ENCODE peak calls at places on chromosomes 12 and 14, in six cellular contexts. H is astrocyte, A is foreskin fibroblast, P is cardiac fibroblast, Z is fibroblast of lung, U is heart right ventricle. R is an unnamed sample.

GRCh38 chr12:116601524-116601923 is 42.3 kb downstream of the MAP1LC3B2 start:
- DNase-seq in H (peak; percentile 22), A (peak; percentile 71), P (peak; percentile 18), Z (peak; percentile 41), U (no peak), R (no peak)

GRCh38 chr12:102879144-102879763 is 37.8 kb downstream of the PAH start:
- DNase-seq in H (peak; percentile 6), A (peak; percentile 64), P (peak; percentile 6), Z (peak; percentile 24), U (no peak), R (peak; percentile 15)

GRCh38 chr14:91369628-91370445 is 47.8 kb downstream of the CCDC88C start:
- DNase-seq in H (no peak), A (peak; percentile 29), P (no peak), Z (no peak), U (no peak), R (no peak)

GRCh38 chr12:51970904-51971646 is 19.6 kb downstream of the ACVR1B start:
- DNase-seq in H (peak; percentile 81), A (no peak), P (peak; percentile 44), Z (peak; percentile 83), U (no peak), R (no peak)

GRCh38 chr12:65556676-65557424 is 267.4 kb upstream of the HMGA2 start:
- DNase-seq in H (peak; percentile 55), A (peak; percentile 95), P (peak; percentile 86), Z (peak; percentile 72), U (peak; percentile 76), R (peak; percentile 56)

GRCh38 chr14:67436006-67436866 is 24.3 kb upstream of the PLEK2 start:
- DNase-seq in H (no peak), A (no peak), P (no peak), Z (no peak), U (no peak), R (no peak)

GRCh38 chr14:45361727-45362126 is 108.7 kb upstream of the MIS18BP1 start:
- DNase-seq in H (no peak), A (no peak), P (no peak), Z (peak; percentile 1), U (no peak), R (no peak)

GRCh38 chr12:114669501-114670256 is 14.3 kb downstream of the TBX3 start:
- DNase-seq in H (no peak), A (peak; percentile 95), P (no peak), Z (peak; percentile 60), U (no peak), R (peak; percentile 84)

GRCh38 chr14:34568803-34569202 is 29.3 kb upstream of the EAPP start:
- DNase-seq in H (no peak), A (no peak), P (no peak), Z (no peak), U (no peak), R (no peak)

GRCh38 chr14:54487771-54488170 is 1.0 kb downstream of the GMFB start:
- DNase-seq in H (peak; percentile 49), A (peak; percentile 68), P (peak; percentile 67), Z (peak; percentile 65), U (no peak), R (no peak)

GRCh38 chr12:5259523-5259922 is 172.4 kb upstream of the NTF3 start:
- DNase-seq in H (peak; percentile 62), A (peak; percentile 2), P (no peak), Z (peak; percentile 73), U (no peak), R (no peak)

GRCh38 chr12:69404851-69405365 is 45.4 kb downstream of the YEATS4 start:
- DNase-seq in H (peak; percentile 65), A (no peak), P (no peak), Z (peak; percentile 74), U (no peak), R (no peak)

GRCh38 chr12:104827587-104827986 is 130.5 kb downstream of the SLC41A2 start:
- DNase-seq in H (no peak), A (peak; percentile 30), P (no peak), Z (no peak), U (no peak), R (no peak)

GRCh38 chr12:59452259-59452658 is 143.6 kb upstream of the SLC16A7 start:
- DNase-seq in H (peak; percentile 80), A (peak; percentile 92), P (peak; percentile 53), Z (peak; percentile 85), U (no peak), R (peak; percentile 38)

GRCh38 chr12:122064034-122064777 is 14.3 kb upstream of the MLXIP start:
- DNase-seq in H (peak; percentile 82), A (peak; percentile 97), P (peak; percentile 98), Z (peak; percentile 89), U (peak; percentile 91), R (peak; percentile 65)

GRCh38 chr14:54589076-54589475 is 22.1 kb downstream of the SAMD4A start:
- DNase-seq in H (no peak), A (peak; percentile 79), P (no peak), Z (peak; percentile 70), U (no peak), R (no peak)

GRCh38 chr14:28867571-28867970 is 101.0 kb downstream of the FOXG1 start:
- DNase-seq in H (peak; percentile 4), A (peak; percentile 23), P (peak; percentile 0), Z (peak; percentile 19), U (no peak), R (no peak)

GRCh38 chr14:103343905-103344797 is 10.1 kb downstream of the EIF5 start:
- DNase-seq in H (no peak), A (peak; percentile 27), P (no peak), Z (no peak), U (no peak), R (no peak)

GRCh38 chr14:101113835-101114725 is 210.6 kb upstream of the RTL1 start:
- DNase-seq in H (no peak), A (no peak), P (no peak), Z (no peak), U (no peak), R (no peak)

GRCh38 chr14:93269341-93270068 is 62.4 kb downstream of the UBR7 start:
- DNase-seq in H (peak; percentile 73), A (peak; percentile 73), P (peak; percentile 36), Z (peak; percentile 76), U (no peak), R (no peak)

GRCh38 chr12:65930114-65930828 is 106.0 kb downstream of the HMGA2 start:
- DNase-seq in H (no peak), A (no peak), P (no peak), Z (no peak), U (no peak), R (no peak)

GRCh38 chr12:4809013-4809448 is 88.8 kb downstream of the GALNT8 start:
- DNase-seq in H (peak; percentile 27), A (no peak), P (no peak), Z (peak; percentile 48), U (peak; percentile 6), R (no peak)

GRCh38 chr12:118850244-118850825 is 131.0 kb upstream of the SRRM4 start:
- DNase-seq in H (no peak), A (no peak), P (no peak), Z (no peak), U (no peak), R (no peak)

GRCh38 chr12:22740656-22741350 is 115.8 kb downstream of the ETNK1 start:
- DNase-seq in H (peak; percentile 28), A (no peak), P (no peak), Z (peak; percentile 32), U (no peak), R (no peak)

GRCh38 chr14:70755655-70756054 is 53.7 kb downstream of the MAP3K9 start:
- DNase-seq in H (peak; percentile 50), A (no peak), P (no peak), Z (peak; percentile 53), U (no peak), R (no peak)

GRCh38 chr14:70753518-70753953 is 55.8 kb downstream of the MAP3K9 start:
- DNase-seq in H (no peak), A (no peak), P (no peak), Z (no peak), U (no peak), R (no peak)

GRCh38 chr14:70759398-70759797 is 49.9 kb downstream of the MAP3K9 start:
- DNase-seq in H (no peak), A (no peak), P (no peak), Z (no peak), U (no peak), R (no peak)

GRCh38 chr14:70754989-70755388 is 54.3 kb downstream of the MAP3K9 start:
- DNase-seq in H (peak; percentile 60), A (peak; percentile 11), P (peak; percentile 1), Z (peak; percentile 72), U (no peak), R (no peak)
- TF ChIP-seq CTCF in H (no peak), A (no peak), P (no peak), Z (no peak), U (no peak), R (no peak)

GRCh38 chr12:107014050-107014449 is 27.1 kb upstream of the MTERF2 start:
- DNase-seq in H (no peak), A (no peak), P (no peak), Z (no peak), U (no peak), R (no peak)
- TF ChIP-seq CTCF in H (no peak), A (no peak), P (no peak), Z (no peak), U (no peak), R (no peak)

DNA sequence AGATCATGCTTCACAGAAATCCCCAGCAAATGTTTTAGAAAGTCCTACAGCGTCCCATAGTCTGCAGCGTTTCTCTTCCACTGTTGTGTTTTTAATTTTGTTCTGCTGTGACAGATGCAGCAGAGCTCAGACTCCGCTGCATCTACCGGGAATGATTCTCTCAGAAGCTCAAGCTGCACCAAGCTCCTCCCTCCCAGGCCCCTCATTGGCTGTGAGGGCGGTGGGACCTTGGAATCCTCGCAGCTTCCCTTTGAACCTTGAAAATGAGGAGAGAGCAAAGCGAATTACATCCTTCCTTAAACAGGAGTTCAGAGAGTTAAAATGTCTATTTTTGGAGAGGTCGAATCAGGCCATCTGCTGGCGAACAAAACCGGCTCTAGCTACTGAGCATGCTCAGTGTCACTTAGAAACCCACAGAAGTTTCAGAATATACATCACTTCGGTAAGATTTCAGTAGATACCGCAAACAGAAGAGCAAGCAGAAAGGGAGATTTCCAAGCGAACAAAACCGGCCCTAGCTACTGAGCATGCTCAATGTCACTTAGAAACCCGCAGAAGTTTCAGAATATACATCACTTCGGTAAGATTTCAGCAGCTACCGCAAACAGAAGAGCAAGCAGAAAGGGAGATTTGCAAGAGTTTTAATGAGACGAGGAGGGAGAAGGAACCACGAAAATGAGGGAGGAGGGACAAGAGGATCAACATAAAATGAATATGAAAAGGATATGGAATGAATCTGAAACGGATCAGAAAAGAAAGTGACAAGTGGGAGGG is at the start of gene ABCD2:
- DNase-seq in H (peak; percentile 83), A (peak; percentile 86), P (peak; percentile 83), Z (peak; percentile 86), U (peak; percentile 69), R (peak; percentile 28)
- TF ChIP-seq CTCF in H (no peak), A (peak; percentile 2), P (no peak), Z (no peak), U (no peak), R (peak; percentile 14)

GRCh38 chr14:61696753-61697318 is 1.5 kb downstream of the HIF1A start:
- DNase-seq in H (no peak), A (no peak), P (peak; percentile 67), Z (no peak), U (no peak), R (no peak)

GRCh38 chr14:61695695-61696527 is 598 bp downstream of the HIF1A start:
- DNase-seq in H (peak; percentile 40), A (peak; percentile 58), P (peak; percentile 82), Z (peak; percentile 59), U (peak; percentile 67), R (no peak)

GRCh38 chr14:61698216-61698980 is 3.1 kb downstream of the HIF1A start:
- DNase-seq in H (no peak), A (no peak), P (peak; percentile 73), Z (no peak), U (no peak), R (no peak)

GRCh38 chr14:61694039-61694438 is 1.3 kb upstream of the HIF1A start:
- DNase-seq in H (no peak), A (no peak), P (no peak), Z (no peak), U (no peak), R (no peak)

GRCh38 chr14:61694830-61695694 is at the start of gene HIF1A:
- DNase-seq in H (peak; percentile 98), A (peak; percentile 100), P (peak; percentile 100), Z (peak; percentile 99), U (peak; percentile 97), R (peak; percentile 99)
- TF ChIP-seq CTCF in H (no peak), A (no peak), P (peak; percentile 14), Z (peak; percentile 37), U (no peak), R (peak; percentile 36)